ENCODE peak calls at places on chromosomes 1 and 21, in nine cellular contexts. B, L, M, O, G, J, Y, F and H are unnamed samples.

GRCh38 chr1:3186526-3186921 is 117.5 kb downstream of the PRDM16 start:
- DNase-seq in M (peak), O (no peak), F (no peak), Y (peak), J (no peak), L (peak), B (no peak), G (peak), H (peak)

GRCh38 chr1:83901547-83902155 is 97.3 kb downstream of the TTLL7 start:
- DNase-seq in Y (peak), M (peak), B (no peak), J (no peak), F (peak), O (peak), G (no peak), L (no peak), H (peak)

GRCh38 chr1:7962011-7962335 is 462 bp downstream of the PARK7 start:
- DNase-seq in G (no peak), F (no peak), M (no peak), J (no peak), L (no peak), Y (no peak), O (no peak), B (no peak), H (no peak)

GRCh38 chr21:45319461-45320211 is 31.9 kb upstream of the POFUT2 start:
- DNase-seq in G (peak), Y (no peak), J (no peak), F (no peak), L (peak), M (peak), B (peak), O (no peak), H (peak)

GRCh38 chr1:87432685-87433084 is 104.0 kb downstream of the LMO4 start:
- DNase-seq in F (no peak), O (no peak), M (no peak), J (no peak), G (no peak), Y (no peak), B (no peak), L (no peak), H (no peak)

GRCh38 chr1:14443164-14443787 is 155.2 kb upstream of the KAZN start:
- DNase-seq in O (no peak), F (peak), G (no peak), B (no peak), J (no peak), M (no peak), L (no peak), Y (no peak), H (peak)

GRCh38 chr1:53343831-53344668 is 16.2 kb upstream of the LRP8 start:
- DNase-seq in L (peak), M (peak), J (no peak), O (no peak), B (no peak), F (no peak), Y (no peak), G (no peak), H (peak)

GRCh38 chr21:26001356-26001755 is 169.2 kb downstream of the APP start:
- DNase-seq in O (no peak), B (no peak), F (no peak), L (no peak), G (no peak), Y (no peak), J (no peak), M (no peak), H (no peak)

GRCh38 chr1:34650090-34650489 is 104.8 kb upstream of the GJB5 start:
- DNase-seq in L (no peak), B (no peak), O (no peak), F (no peak), Y (no peak), J (no peak), G (no peak), M (no peak), H (no peak)

GRCh38 chr21:38494254-38494648 is 4.0 kb downstream of the ERG start:
- DNase-seq in J (no peak), L (no peak), M (no peak), G (no peak), Y (no peak), F (no peak), B (no peak), O (no peak), H (peak)

GRCh38 chr1:9239622-9240401 is 5.2 kb downstream of the H6PD start:
- DNase-seq in F (peak), Y (peak), J (peak), O (no peak), M (peak), G (peak), L (no peak), B (peak), H (peak)

GRCh38 chr1:160124709-160125478 is 9.3 kb downstream of the ATP1A2 start:
- DNase-seq in J (no peak), O (peak), Y (peak), L (no peak), B (no peak), F (peak), G (no peak), M (no peak), H (peak)
- TF ChIP-seq CTCF in J (no peak), O (peak), Y (no peak), L (no peak), B (no peak), F (peak), G (no peak), M (peak), H (peak)

DNA sequence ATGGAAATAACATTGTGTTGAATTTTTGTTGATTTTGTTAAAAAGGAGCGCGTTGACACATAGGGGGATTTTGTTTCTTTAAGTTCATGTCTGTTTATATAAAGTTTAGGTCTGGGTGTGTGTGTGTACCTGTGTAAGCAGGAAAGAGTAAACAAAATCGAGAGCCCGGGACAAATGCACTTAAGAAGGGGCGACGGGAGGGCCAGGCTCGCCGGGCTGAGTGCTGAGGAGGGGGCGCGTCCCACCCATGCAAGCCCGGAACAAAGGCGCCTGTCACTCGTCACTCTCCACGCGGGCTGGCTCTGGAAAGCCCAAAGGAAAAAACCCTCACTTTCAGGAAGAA is 28.8 kb upstream of the TRIM17 start:
- DNase-seq in O (no peak), Y (no peak), M (no peak), B (peak), F (no peak), L (no peak), G (no peak), J (no peak), H (no peak)
- H3K4me3 ChIP-seq in O (peak), Y (no peak), M (no peak), B (no peak), F (peak), L (peak), G (peak), J (peak), H (peak)

GRCh38 chr1:21497466-21498061 is 11.7 kb upstream of the ALPL start:
- DNase-seq in J (no peak), Y (no peak), L (peak), F (no peak), G (no peak), M (no peak), B (no peak), O (no peak), H (no peak)
- TF ChIP-seq CTCF in J (no peak), Y (no peak), L (no peak), F (no peak), G (no peak), M (no peak), B (no peak), O (no peak), H (peak)

GRCh38 chr1:116416854-116417513 is 43.9 kb downstream of the ATP1A1 start:
- DNase-seq in M (no peak), G (no peak), L (no peak), F (no peak), B (no peak), O (no peak), J (no peak), Y (no peak), H (no peak)
- H3K4me3 ChIP-seq in M (no peak), G (peak), L (no peak), F (no peak), B (no peak), O (peak), J (no peak), Y (no peak), H (no peak)

DNA sequence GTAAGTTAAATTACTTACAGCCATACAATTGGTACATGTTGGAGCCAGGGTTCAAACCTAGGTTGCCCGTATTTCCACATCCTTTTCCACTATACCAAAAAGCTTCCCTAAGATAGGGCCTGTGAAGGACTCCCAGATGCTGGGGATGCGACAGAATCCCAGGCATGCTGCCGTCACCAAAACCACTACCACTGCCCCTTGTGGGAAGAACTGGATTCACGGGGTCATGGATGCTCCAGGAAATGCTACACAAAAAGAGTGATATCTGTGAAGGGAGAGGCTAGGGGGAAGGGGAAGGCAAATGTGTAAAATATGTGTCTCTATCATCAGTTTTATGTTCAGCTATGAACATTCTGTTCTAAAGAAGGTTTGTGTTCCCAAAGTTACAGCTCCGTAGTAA is 133.9 kb upstream of the IVNS1ABP start:
- DNase-seq in L (no peak), Y (no peak), F (no peak), B (no peak), M (no peak), G (no peak), O (no peak), J (no peak), H (no peak)
- TF ChIP-seq CTCF in L (no peak), Y (no peak), F (no peak), B (no peak), M (no peak), G (no peak), O (no peak), J (no peak), H (no peak)